ENCODE peak calls at places on chromosomes 16 and 17, in five cellular contexts. S, P, C, T and R are unnamed samples.
A peak's percentile ranks its signal among the peaks of the same experiment; 100 is the strongest.

GRCh38 chr16:23510154-23510914 is at the start of gene GGA2:
- DNase-seq in P (peak; percentile 38), C (peak; percentile 42), S (peak; percentile 66), T (peak; percentile 76), R (peak; percentile 75)

GRCh38 chr17:3961564-3962047 is 2.6 kb downstream of the ATP2A3 start:
- DNase-seq in P (no peak), T (no peak), C (no peak), S (no peak), R (no peak)

GRCh38 chr17:57624390-57624789 is 120.7 kb downstream of the CCDC182 start:
- DNase-seq in T (no peak), C (no peak), P (no peak), S (no peak), R (no peak)

GRCh38 chr17:29567362-29568330 is 809 bp upstream of the ABHD15 start:
- DNase-seq in T (peak; percentile 66), P (no peak), C (peak; percentile 51), S (peak; percentile 57), R (peak; percentile 71)

GRCh38 chr17:40560592-40561293 is 4.5 kb downstream of the CCR7 start:
- DNase-seq in C (no peak), S (no peak), T (no peak), P (no peak), R (peak; percentile 68)

GRCh38 chr17:915416-916201 is 64.0 kb downstream of the NXN start:
- DNase-seq in T (no peak), P (no peak), C (no peak), S (no peak), R (no peak)

GRCh38 chr16:58306327-58306726 is 11.5 kb upstream of the PRSS54 start:
- DNase-seq in P (no peak), S (no peak), C (no peak), T (no peak), R (peak; percentile 14)

GRCh38 chr17:21241564-21241963 is 11.6 kb downstream of the NATD1 start:
- DNase-seq in C (no peak), P (no peak), T (no peak), S (no peak), R (no peak)

GRCh38 chr16:83310816-83311215 is 497.0 kb upstream of the HSBP1 start:
- DNase-seq in S (no peak), T (no peak), P (no peak), C (no peak), R (no peak)

GRCh38 chr17:32445075-32445427 is 741 bp downstream of the PSMD11 start:
- DNase-seq in T (peak; percentile 31), C (peak; percentile 46), P (no peak), S (no peak), R (peak; percentile 1)

GRCh38 chr16:87369796-87370719 is 13.5 kb downstream of the FBXO31 start:
- DNase-seq in P (no peak), C (no peak), T (no peak), S (no peak), R (no peak)

GRCh38 chr17:80427366-80428282 is 12.7 kb downstream of the ENDOV start:
- DNase-seq in P (no peak), C (no peak), T (no peak), S (no peak), R (no peak)

GRCh38 chr17:47862621-47863440 is 11.9 kb upstream of the SP6 start:
- DNase-seq in P (no peak), T (peak; percentile 96), S (no peak), C (no peak), R (no peak)

GRCh38 chr17:65287040-65287439 is 149.9 kb downstream of the RGS9 start:
- DNase-seq in T (no peak), C (no peak), P (no peak), S (no peak), R (no peak)

GRCh38 chr16:19733551-19733950 is 15.5 kb downstream of the IQCK start:
- DNase-seq in S (no peak), T (no peak), P (no peak), C (no peak), R (no peak)

GRCh38 chr16:15575293-15576049 is 67.5 kb downstream of the MARF1 start:
- DNase-seq in P (no peak), T (no peak), S (no peak), C (no peak), R (no peak)

GRCh38 chr17:49223517-49224197 is 6.9 kb downstream of the PHOSPHO1 start:
- DNase-seq in S (no peak), T (peak; percentile 89), C (no peak), P (no peak), R (peak; percentile 38)

GRCh38 chr17:49694847-49695697 is 12.7 kb downstream of the SLC35B1 start:
- DNase-seq in S (peak; percentile 28), T (no peak), P (no peak), C (peak; percentile 25), R (peak; percentile 57)

GRCh38 chr16:85271198-85271597 is 158.9 kb upstream of the CIBAR2 start:
- DNase-seq in C (no peak), T (no peak), S (no peak), P (no peak), R (no peak)

GRCh38 chr17:27608330-27609230 is 22.4 kb upstream of the LGALS9 start:
- DNase-seq in C (no peak), P (no peak), T (no peak), S (no peak), R (no peak)

GRCh38 chr17:48494335-48494734 is 36.5 kb downstream of the HOXB1 start:
- DNase-seq in S (no peak), C (no peak), P (no peak), T (no peak), R (no peak)

GRCh38 chr17:6027342-6028024 is 42.7 kb upstream of the WSCD1 start:
- DNase-seq in T (no peak), S (no peak), P (peak; percentile 42), C (no peak), R (no peak)

GRCh38 chr16:4114257-4115208 is 1.7 kb downstream of the ADCY9 start:
- DNase-seq in C (no peak), P (no peak), S (no peak), T (no peak), R (no peak)

GRCh38 chr17:57662644-57663308 is 82.3 kb downstream of the CCDC182 start:
- DNase-seq in S (peak; percentile 19), P (peak; percentile 75), C (peak; percentile 93), T (peak; percentile 98), R (peak; percentile 8)

GRCh38 chr17:7007143-7007542 is 5.3 kb upstream of the RNASEK start:
- DNase-seq in T (no peak), S (no peak), P (no peak), C (no peak), R (no peak)

GRCh38 chr17:78046923-78047322 is 81.6 kb downstream of the TMC6 start:
- DNase-seq in C (no peak), T (no peak), S (no peak), P (no peak), R (no peak)

GRCh38 chr17:66420961-66421371 is 118.6 kb downstream of the PRKCA start:
- DNase-seq in T (no peak), P (no peak), S (no peak), C (no peak), R (no peak)

GRCh38 chr16:972316-973002 is 1.7 kb upstream of the LMF1 start:
- DNase-seq in P (no peak), T (no peak), S (no peak), C (peak; percentile 83), R (no peak)